ENCODE peak calls at places on chromosomes 4 and X, in four cellular contexts. One of them, this sample, is unnamed.

GRCh38 chr4:173522874-173523395 is 7.1 kb downstream of the HAND2 start:
- DNase-seq in activated CD8-positive, alpha-beta memory T cell treated with anti-CD3 and anti-CD28 coated beads for 4 hours: no peak
- DNase-seq in CD4-positive, alpha-beta memory T cell: no peak
- DNase-seq in ecto neural progenitor cell: peak; percentile 64
- DNase-seq in this sample: no peak

GRCh38 chr4:55321707-55322264 is 24.3 kb upstream of the SRD5A3 start:
- DNase-seq in CD4-positive, alpha-beta memory T cell: peak; percentile 23
- DNase-seq in ecto neural progenitor cell: peak; percentile 72
- DNase-seq in activated CD8-positive, alpha-beta memory T cell treated with anti-CD3 and anti-CD28 coated beads for 4 hours: no peak
- DNase-seq in this sample: no peak

GRCh38 chr4:101037938-101038413 is 309.4 kb downstream of the PPP3CA start:
- DNase-seq in ecto neural progenitor cell: no peak
- DNase-seq in activated CD8-positive, alpha-beta memory T cell treated with anti-CD3 and anti-CD28 coated beads for 4 hours: no peak
- DNase-seq in CD4-positive, alpha-beta memory T cell: peak; percentile 9
- DNase-seq in this sample: no peak

GRCh38 chr4:46937493-46937892 is 28.4 kb upstream of the COX7B2 start:
- DNase-seq in ecto neural progenitor cell: no peak
- DNase-seq in activated CD8-positive, alpha-beta memory T cell treated with anti-CD3 and anti-CD28 coated beads for 4 hours: no peak
- DNase-seq in CD4-positive, alpha-beta memory T cell: no peak
- DNase-seq in this sample: no peak

GRCh38 chr4:185524888-185525863 is 10.1 kb downstream of the PDLIM3 start:
- DNase-seq in CD4-positive, alpha-beta memory T cell: no peak
- DNase-seq in activated CD8-positive, alpha-beta memory T cell treated with anti-CD3 and anti-CD28 coated beads for 4 hours: no peak
- DNase-seq in ecto neural progenitor cell: no peak
- DNase-seq in this sample: no peak

GRCh38 chrX:120664081-120664480 is 34.2 kb upstream of the C1GALT1C1 start:
- DNase-seq in ecto neural progenitor cell: no peak
- DNase-seq in activated CD8-positive, alpha-beta memory T cell treated with anti-CD3 and anti-CD28 coated beads for 4 hours: no peak
- DNase-seq in CD4-positive, alpha-beta memory T cell: peak; percentile 15
- DNase-seq in this sample: no peak

GRCh38 chr4:24763631-24764302 is 31.6 kb upstream of the SOD3 start:
- DNase-seq in CD4-positive, alpha-beta memory T cell: no peak
- DNase-seq in ecto neural progenitor cell: no peak
- DNase-seq in activated CD8-positive, alpha-beta memory T cell treated with anti-CD3 and anti-CD28 coated beads for 4 hours: no peak
- DNase-seq in this sample: no peak

GRCh38 chrX:78517124-78517523 is 142.0 kb downstream of the RTL3 start:
- DNase-seq in ecto neural progenitor cell: no peak
- DNase-seq in CD4-positive, alpha-beta memory T cell: peak; percentile 87
- DNase-seq in activated CD8-positive, alpha-beta memory T cell treated with anti-CD3 and anti-CD28 coated beads for 4 hours: no peak
- DNase-seq in this sample: peak; percentile 11

GRCh38 chrX:110162131-110162530 is 155.8 kb downstream of the AMMECR1 start:
- DNase-seq in CD4-positive, alpha-beta memory T cell: no peak
- DNase-seq in ecto neural progenitor cell: no peak
- DNase-seq in activated CD8-positive, alpha-beta memory T cell treated with anti-CD3 and anti-CD28 coated beads for 4 hours: no peak
- DNase-seq in this sample: no peak

GRCh38 chr4:60657041-60657440 is 543.1 kb upstream of the ADGRL3 start:
- DNase-seq in CD4-positive, alpha-beta memory T cell: no peak
- DNase-seq in ecto neural progenitor cell: no peak
- DNase-seq in activated CD8-positive, alpha-beta memory T cell treated with anti-CD3 and anti-CD28 coated beads for 4 hours: no peak
- DNase-seq in this sample: no peak

GRCh38 chr4:73859614-73860088 is 6.6 kb downstream of the PF4V1 start:
- DNase-seq in CD4-positive, alpha-beta memory T cell: no peak
- DNase-seq in activated CD8-positive, alpha-beta memory T cell treated with anti-CD3 and anti-CD28 coated beads for 4 hours: no peak
- DNase-seq in ecto neural progenitor cell: no peak
- DNase-seq in this sample: no peak

GRCh38 chr4:176425035-176425434 is 105.3 kb downstream of the SPCS3 start:
- DNase-seq in CD4-positive, alpha-beta memory T cell: no peak
- DNase-seq in ecto neural progenitor cell: no peak
- DNase-seq in activated CD8-positive, alpha-beta memory T cell treated with anti-CD3 and anti-CD28 coated beads for 4 hours: no peak
- DNase-seq in this sample: no peak

GRCh38 chrX:119885554-119886428 is 9.9 kb upstream of the AKAP14 start:
- DNase-seq in activated CD8-positive, alpha-beta memory T cell treated with anti-CD3 and anti-CD28 coated beads for 4 hours: no peak
- DNase-seq in CD4-positive, alpha-beta memory T cell: peak; percentile 47
- DNase-seq in ecto neural progenitor cell: no peak
- DNase-seq in this sample: no peak

GRCh38 chr4:136650541-136651277 is 881.6 kb downstream of the PCDH18 start:
- DNase-seq in ecto neural progenitor cell: no peak
- DNase-seq in activated CD8-positive, alpha-beta memory T cell treated with anti-CD3 and anti-CD28 coated beads for 4 hours: no peak
- DNase-seq in CD4-positive, alpha-beta memory T cell: no peak
- DNase-seq in this sample: no peak

GRCh38 chr4:11483076-11483475 is 54.4 kb upstream of the HS3ST1 start:
- DNase-seq in CD4-positive, alpha-beta memory T cell: no peak
- DNase-seq in ecto neural progenitor cell: no peak
- DNase-seq in activated CD8-positive, alpha-beta memory T cell treated with anti-CD3 and anti-CD28 coated beads for 4 hours: no peak
- DNase-seq in this sample: no peak

GRCh38 chr4:113064244-113064643 is 14.8 kb downstream of the ANK2 start:
- DNase-seq in CD4-positive, alpha-beta memory T cell: no peak
- DNase-seq in ecto neural progenitor cell: peak; percentile 80
- DNase-seq in activated CD8-positive, alpha-beta memory T cell treated with anti-CD3 and anti-CD28 coated beads for 4 hours: no peak
- DNase-seq in this sample: no peak

GRCh38 chr4:164383187-164384181 is 370.4 kb upstream of the SMIM31 start:
- DNase-seq in CD4-positive, alpha-beta memory T cell: no peak
- DNase-seq in ecto neural progenitor cell: peak; percentile 81
- DNase-seq in activated CD8-positive, alpha-beta memory T cell treated with anti-CD3 and anti-CD28 coated beads for 4 hours: no peak
- DNase-seq in this sample: no peak

GRCh38 chrX:42385730-42386129 is 392.2 kb downstream of the PPP1R2C start:
- DNase-seq in activated CD8-positive, alpha-beta memory T cell treated with anti-CD3 and anti-CD28 coated beads for 4 hours: no peak
- DNase-seq in ecto neural progenitor cell: no peak
- DNase-seq in CD4-positive, alpha-beta memory T cell: no peak
- DNase-seq in this sample: no peak

GRCh38 chr4:42104521-42104920 is 47.9 kb downstream of the BEND4 start:
- DNase-seq in CD4-positive, alpha-beta memory T cell: no peak
- DNase-seq in activated CD8-positive, alpha-beta memory T cell treated with anti-CD3 and anti-CD28 coated beads for 4 hours: no peak
- DNase-seq in ecto neural progenitor cell: no peak
- DNase-seq in this sample: no peak

This sample was measured in B cell.